ENCODE peak calls at places on chromosomes 4 and X, in ten cellular contexts. N is Calu3, M is progenitor cell of endocrine pancreas, Z is GM06990, K is epithelial cell of esophagus, A is BJ, O is transverse colon, B is endodermal cell, F is IMR-90, J is adrenal gland. L is an unnamed sample.

GRCh38 chr4:169250796-169251195 is 20.0 kb downstream of the SH3RF1 start:
- DNase-seq in A (no peak), M (no peak), B (no peak), Z (no peak), F (no peak), J (no peak), N (no peak), O (no peak), K (no peak), L (no peak)

GRCh38 chr4:163694385-163694784 is 199.9 kb downstream of the TMA16 start:
- DNase-seq in B (no peak), O (no peak), K (peak), M (no peak), Z (no peak), A (no peak), J (no peak), N (no peak), F (peak), L (peak)

GRCh38 chrX:120357186-120357585 is 4.7 kb upstream of the ATP1B4 start:
- DNase-seq in Z (no peak), K (no peak), F (no peak), B (no peak), A (no peak), N (no peak), M (no peak), O (no peak), J (no peak), L (no peak)

GRCh38 chr4:70080205-70080604 is 30.0 kb downstream of the HTN1 start:
- DNase-seq in O (no peak), B (no peak), A (no peak), Z (no peak), K (no peak), M (no peak), F (no peak), N (no peak), J (no peak), L (no peak)

GRCh38 chr4:78357122-78357521 is 194.4 kb upstream of the ANXA3 start:
- DNase-seq in Z (no peak), A (no peak), J (no peak), M (no peak), F (no peak), B (no peak), N (no peak), K (no peak), O (no peak), L (no peak)

GRCh38 chr4:147580396-147580795 is 36.8 kb upstream of the TMEM184C start:
- DNase-seq in A (no peak), K (peak), O (no peak), N (no peak), M (no peak), B (no peak), F (peak), Z (no peak), J (no peak), L (no peak)

GRCh38 chr4:113575391-113575790 is 186.1 kb downstream of the CAMK2D start:
- DNase-seq in Z (no peak), N (no peak), A (no peak), B (no peak), M (no peak), J (no peak), O (no peak), K (no peak), F (peak), L (peak)

GRCh38 chr4:138897818-138898226 is 117.8 kb upstream of the NOCT start:
- DNase-seq in M (no peak), Z (no peak), B (no peak), O (no peak), N (no peak), A (peak), J (no peak), K (peak), F (peak), L (peak)

GRCh38 chrX:19758536-19758935 is 128.9 kb downstream of the SH3KBP1 start:
- DNase-seq in K (peak), B (no peak), O (no peak), M (no peak), N (no peak), Z (peak), J (no peak), A (no peak), F (no peak), L (no peak)

GRCh38 chr4:86791126-86791525 is 58.1 kb downstream of the SLC10A6 start:
- DNase-seq in J (no peak), K (no peak), B (peak), M (no peak), A (no peak), Z (no peak), F (no peak), O (no peak), N (no peak), L (no peak)

GRCh38 chrX:70494441-70494840 is 49.8 kb downstream of the DLG3 start:
- DNase-seq in Z (no peak), B (peak), O (no peak), M (no peak), K (peak), A (no peak), F (peak), J (no peak), N (no peak), L (no peak)

GRCh38 chr4:108303488-108304177 is 134.9 kb upstream of the LEF1 start:
- DNase-seq in K (peak), A (no peak), J (no peak), O (no peak), Z (no peak), M (no peak), B (no peak), F (peak), N (peak), L (peak)

GRCh38 chr4:122775039-122775438 is 42.5 kb downstream of the BBS12 start:
- DNase-seq in B (no peak), K (no peak), J (no peak), F (no peak), N (no peak), Z (no peak), O (no peak), A (no peak), M (no peak), L (no peak)

GRCh38 chr4:169583563-169583962 is 28.8 kb downstream of the NEK1 start:
- DNase-seq in O (no peak), J (no peak), K (no peak), A (peak), M (no peak), B (no peak), N (no peak), F (peak), Z (no peak), L (no peak)

GRCh38 chrX:73767017-73767416 is 204.0 kb downstream of the CHIC1 start:
- DNase-seq in F (no peak), Z (no peak), A (no peak), O (no peak), N (no peak), M (no peak), K (no peak), B (no peak), J (no peak), L (no peak)

GRCh38 chrX:132271330-132271729 is 52.1 kb upstream of the RAP2C start:
- DNase-seq in Z (no peak), O (no peak), M (no peak), K (peak), F (no peak), J (no peak), B (no peak), N (no peak), A (no peak), L (peak)

GRCh38 chr4:24845884-24846283 is 50.5 kb downstream of the SOD3 start:
- DNase-seq in Z (no peak), N (no peak), K (no peak), A (no peak), J (no peak), F (no peak), B (no peak), M (no peak), O (no peak), L (no peak)

GRCh38 chrX:115592997-115593734 is 32.2 kb downstream of the PLS3 start:
- DNase-seq in K (peak), M (no peak), B (no peak), Z (no peak), A (no peak), N (no peak), O (no peak), F (peak), J (no peak), L (peak)

GRCh38 chrX:118182050-118182449 is 65.4 kb upstream of the KLHL13 start:
- DNase-seq in K (no peak), Z (no peak), A (no peak), N (no peak), M (no peak), B (no peak), O (no peak), J (no peak), F (peak), L (no peak)

GRCh38 chr4:152957437-152958185 is 21.5 kb downstream of the FHDC1 start:
- DNase-seq in N (peak), K (no peak), M (no peak), A (no peak), O (peak), Z (no peak), J (peak), F (no peak), B (peak), L (no peak)

GRCh38 chrX:121191779-121192178 is 144.4 kb downstream of the GLUD2 start:
- DNase-seq in Z (no peak), F (no peak), J (no peak), N (no peak), B (no peak), K (no peak), M (no peak), O (no peak), A (no peak), L (no peak)

GRCh38 chr4:138310991-138311390 is 68.8 kb upstream of the SLC7A11 start:
- DNase-seq in K (peak), Z (no peak), A (no peak), F (peak), J (no peak), B (no peak), M (no peak), N (no peak), O (no peak), L (peak)

GRCh38 chr4:85783483-85783882 is 308.5 kb downstream of the ARHGAP24 start:
- DNase-seq in J (no peak), F (peak), K (peak), M (no peak), O (no peak), A (peak), N (no peak), B (no peak), Z (no peak), L (peak)

GRCh38 chr4:40281099-40281498 is 54.0 kb upstream of the CHRNA9 start:
- DNase-seq in N (no peak), O (no peak), B (no peak), A (no peak), Z (no peak), K (no peak), M (no peak), F (no peak), J (no peak), L (no peak)

GRCh38 chr4:40283413-40283812 is 51.7 kb upstream of the CHRNA9 start:
- DNase-seq in J (no peak), A (no peak), F (no peak), B (no peak), O (no peak), Z (no peak), N (no peak), M (no peak), K (peak), L (no peak)

GRCh38 chr4:40280586-40280985 is 54.5 kb upstream of the CHRNA9 start:
- DNase-seq in O (no peak), M (no peak), N (no peak), J (no peak), A (no peak), K (no peak), B (no peak), F (no peak), Z (no peak), L (no peak)

GRCh38 chr4:40281913-40282312 is 53.2 kb upstream of the CHRNA9 start:
- DNase-seq in F (no peak), B (no peak), K (no peak), A (no peak), J (no peak), O (no peak), N (no peak), M (no peak), Z (no peak), L (no peak)

GRCh38 chr4:40283968-40284367 is 51.2 kb upstream of the CHRNA9 start:
- DNase-seq in J (no peak), O (no peak), N (no peak), K (peak), F (no peak), M (no peak), A (no peak), B (no peak), Z (no peak), L (peak)
- TF ChIP-seq CTCF in J (no peak), O (no peak), N (no peak), K (peak), F (no peak), M (no peak), A (no peak), B (no peak), Z (no peak), L (no peak)

GRCh38 chr4:44869222-44869882 is 143.0 kb upstream of the GNPDA2 start:
- DNase-seq in K (peak), J (no peak), M (no peak), Z (no peak), N (no peak), O (no peak), B (no peak), F (no peak), A (no peak), L (peak)
- TF ChIP-seq CTCF in K (no peak), J (no peak), M (no peak), Z (peak), N (no peak), O (no peak), B (peak), F (no peak), A (no peak), L (peak)

GRCh38 chr4:8346838-8347605 is 77.5 kb downstream of the HTRA3 start:
- DNase-seq in A (no peak), M (no peak), F (no peak), O (peak), K (no peak), B (peak), Z (no peak), J (no peak), N (no peak), L (no peak)

GRCh38 chr4:8345053-8345945 is 75.7 kb downstream of the HTRA3 start:
- DNase-seq in K (no peak), O (no peak), B (peak), A (no peak), M (no peak), J (no peak), Z (no peak), N (no peak), F (no peak), L (no peak)

GRCh38 chr4:8344387-8344786 is 74.8 kb downstream of the HTRA3 start:
- DNase-seq in O (no peak), A (no peak), B (peak), J (no peak), K (no peak), M (no peak), Z (no peak), F (no peak), N (no peak), L (no peak)

GRCh38 chr4:8347660-8348059 is 78.1 kb downstream of the HTRA3 start:
- DNase-seq in J (no peak), Z (no peak), F (no peak), O (peak), A (no peak), M (no peak), K (no peak), N (no peak), B (peak), L (no peak)

DNA sequence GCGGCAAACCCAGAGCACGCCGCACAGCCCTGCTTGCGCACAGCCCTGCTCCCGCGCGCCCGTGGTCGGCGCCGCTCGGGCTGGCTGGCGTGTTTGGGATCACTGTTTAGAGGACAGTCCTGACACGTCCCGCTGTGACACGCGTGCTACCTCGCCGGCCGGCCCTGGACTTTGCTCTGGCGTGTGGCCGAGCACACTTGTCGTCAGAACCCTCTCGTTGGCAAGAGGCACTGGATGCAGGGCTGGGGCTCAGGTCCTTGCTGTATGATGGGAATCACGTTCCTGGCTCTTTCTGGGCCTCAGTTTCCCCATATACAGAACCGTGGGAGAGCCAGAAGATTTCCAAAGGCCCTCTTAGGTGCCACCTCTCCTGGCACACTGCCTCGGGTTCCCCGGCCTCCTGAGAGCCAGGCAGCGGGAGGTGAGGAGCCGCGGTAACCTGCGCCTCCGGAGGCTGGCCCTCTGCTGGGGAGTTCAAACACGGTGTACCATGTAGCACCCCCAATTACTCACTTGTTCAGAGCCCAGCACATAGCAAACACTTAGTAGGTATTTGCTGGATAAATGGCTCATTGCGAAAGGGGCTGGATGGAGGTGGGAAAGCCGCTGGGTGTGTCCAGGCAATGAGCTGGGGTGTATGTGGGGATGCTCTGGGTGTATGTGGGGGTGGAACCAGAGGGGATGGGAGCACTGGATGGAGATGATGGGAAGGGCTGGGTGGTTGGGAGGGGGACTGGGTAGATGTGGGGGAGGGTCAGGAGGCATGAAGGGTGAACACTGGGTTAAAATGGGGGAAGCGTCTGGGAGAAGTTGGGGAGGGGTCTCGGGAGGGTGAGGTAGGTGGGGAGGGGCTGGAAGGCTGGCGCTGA is 76.6 kb downstream of the HTRA3 start:
- DNase-seq in K (no peak), O (no peak), Z (no peak), B (peak), J (no peak), M (no peak), A (no peak), N (no peak), F (no peak), L (no peak)
- TF ChIP-seq CTCF in K (no peak), O (no peak), Z (no peak), B (no peak), J (no peak), M (no peak), A (no peak), N (no peak), F (no peak), L (no peak)

GRCh38 chr4:5144384-5144783 is 93.1 kb downstream of the STK32B start:
- DNase-seq in M (no peak), O (no peak), J (no peak), F (no peak), K (no peak), B (no peak), Z (no peak), A (no peak), N (no peak), L (no peak)

GRCh38 chr4:5143306-5143861 is 92.1 kb downstream of the STK32B start:
- DNase-seq in Z (no peak), J (no peak), K (no peak), F (no peak), A (no peak), N (no peak), O (no peak), B (no peak), M (no peak), L (no peak)

GRCh38 chr4:5141802-5142201 is 90.5 kb downstream of the STK32B start:
- DNase-seq in M (no peak), F (no peak), Z (no peak), A (no peak), N (no peak), K (no peak), B (no peak), O (no peak), J (no peak), L (no peak)

GRCh38 chr4:5143940-5144339 is 92.7 kb downstream of the STK32B start:
- DNase-seq in K (peak), O (no peak), Z (no peak), M (no peak), J (no peak), N (no peak), B (peak), F (no peak), A (no peak), L (peak)

GRCh38 chr4:5142726-5143125 is 91.4 kb downstream of the STK32B start:
- DNase-seq in M (no peak), J (peak), Z (no peak), F (peak), N (no peak), O (peak), B (peak), K (peak), A (no peak), L (peak)
- TF ChIP-seq CTCF in M (peak), J (peak), Z (peak), F (peak), N (no peak), O (peak), B (peak), K (no peak), A (peak), L (peak)

GRCh38 chrX:30865020-30865419 is 24.0 kb downstream of the TAB3 start:
- DNase-seq in B (peak), A (no peak), N (peak), J (no peak), M (no peak), F (no peak), O (no peak), K (peak), Z (no peak), L (peak)
- TF ChIP-seq CTCF in B (peak), A (no peak), N (no peak), J (no peak), M (no peak), F (peak), O (no peak), K (peak), Z (peak), L (peak)

GRCh38 chr4:69060651-69061308 is 35.5 kb upstream of the UGT2B7 start:
- DNase-seq in B (no peak), O (no peak), J (no peak), Z (no peak), F (no peak), M (no peak), K (peak), A (no peak), N (no peak), L (peak)
- TF ChIP-seq CTCF in B (peak), O (no peak), J (no peak), Z (peak), F (peak), M (no peak), K (no peak), A (no peak), N (no peak), L (no peak)

GRCh38 chr4:80263541-80264351 is 2.7 kb upstream of the FGF5 start:
- DNase-seq in Z (no peak), M (no peak), N (no peak), O (no peak), B (peak), J (no peak), F (no peak), K (no peak), A (no peak), L (no peak)
- TF ChIP-seq CTCF in Z (no peak), M (peak), N (no peak), O (no peak), B (peak), J (no peak), F (no peak), K (no peak), A (no peak), L (no peak)